ENCODE peak calls at places on chromosomes 2 and 18, in seven cellular contexts. M is Caco-2, P is LNCaP clone FGC, D is amniotic epithelial cell, S is small intestine, V is GM23248, E is AG04450. C is an unnamed sample.

GRCh38 chr18:80112623-80113248 is 3.7 kb downstream of the ADNP2 start:
- DNase-seq in S (no peak), M (no peak), P (no peak), E (no peak), D (peak; percentile 37), V (no peak), C (no peak)

GRCh38 chr18:44818148-44818547 is 137.5 kb downstream of the SETBP1 start:
- DNase-seq in P (no peak), M (no peak), S (no peak), E (no peak), D (no peak), V (no peak), C (no peak)

GRCh38 chr2:18244840-18245239 is 315.6 kb downstream of the RDH14 start:
- DNase-seq in S (no peak), V (no peak), D (no peak), P (no peak), M (no peak), E (no peak), C (no peak)

GRCh38 chr2:149991576-149991975 is 404.0 kb upstream of the MMADHC start:
- DNase-seq in V (peak; percentile 20), P (peak; percentile 36), E (no peak), S (no peak), M (no peak), D (peak; percentile 29), C (peak; percentile 4)

GRCh38 chr2:36376319-36376765 is 20.8 kb downstream of the CRIM1 start:
- DNase-seq in V (peak; percentile 50), M (no peak), D (no peak), E (no peak), P (no peak), S (peak; percentile 78), C (peak; percentile 81)

GRCh38 chr2:146986161-146986560 is 858.7 kb upstream of the ACVR2A start:
- DNase-seq in D (peak; percentile 77), E (no peak), M (no peak), P (no peak), S (no peak), V (peak; percentile 68), C (no peak)

GRCh38 chr2:232534940-232535735 is 4.4 kb upstream of the CHRNG start:
- DNase-seq in M (no peak), V (no peak), P (no peak), E (no peak), D (no peak), S (no peak), C (no peak)

GRCh38 chr2:23697256-23697655 is 229.7 kb downstream of the ATAD2B start:
- DNase-seq in P (no peak), V (no peak), E (no peak), S (no peak), D (no peak), M (no peak), C (no peak)

GRCh38 chr18:12317664-12318333 is 9.8 kb downstream of the TUBB6 start:
- DNase-seq in E (no peak), P (no peak), V (peak; percentile 84), S (no peak), D (peak; percentile 56), M (no peak), C (no peak)

GRCh38 chr2:48126180-48126579 is 219.9 kb upstream of the FBXO11 start:
- DNase-seq in D (peak; percentile 98), S (no peak), E (no peak), M (no peak), P (no peak), V (peak; percentile 66), C (no peak)

GRCh38 chr2:68196120-68196716 is 38.5 kb downstream of the PNO1 start:
- DNase-seq in E (no peak), P (no peak), S (peak; percentile 61), M (peak; percentile 34), D (peak; percentile 49), V (peak; percentile 68), C (peak; percentile 16)

GRCh38 chr2:112253261-112253807 is 1.5 kb downstream of the ZC3H8 start:
- DNase-seq in M (no peak), V (peak; percentile 30), P (no peak), D (no peak), S (no peak), E (no peak), C (no peak)

GRCh38 chr2:65435625-65436168 is 3.3 kb upstream of the SPRED2 start:
- DNase-seq in M (peak; percentile 95), V (peak; percentile 93), P (no peak), D (peak; percentile 81), E (peak; percentile 74), S (peak; percentile 58), C (peak; percentile 88)

GRCh38 chr2:240364961-240365775 is 70.3 kb upstream of the GPC1 start:
- DNase-seq in E (no peak), M (no peak), D (no peak), V (no peak), P (no peak), S (no peak), C (no peak)

GRCh38 chr2:239303711-239304532 is 96.9 kb downstream of the HDAC4 start:
- DNase-seq in D (no peak), E (no peak), S (peak; percentile 89), P (peak; percentile 68), M (peak; percentile 26), V (no peak), C (no peak)

GRCh38 chr2:60806595-60806987 is 50.5 kb downstream of the PAPOLG start:
- DNase-seq in P (no peak), M (no peak), D (no peak), E (no peak), S (no peak), V (no peak), C (no peak)

GRCh38 chr2:18885457-18885856 is 296.1 kb upstream of the NT5C1B start:
- DNase-seq in V (no peak), M (no peak), D (no peak), E (no peak), P (no peak), S (no peak), C (no peak)

GRCh38 chr2:71226391-71226964 is 425 bp downstream of the PAIP2B start:
- DNase-seq in M (peak; percentile 50), V (peak; percentile 18), S (peak; percentile 13), D (no peak), P (no peak), E (no peak), C (peak; percentile 32)

GRCh38 chr2:203730076-203730729 is 23.8 kb downstream of the CD28 start:
- DNase-seq in V (peak; percentile 42), M (no peak), P (no peak), S (no peak), D (peak; percentile 36), E (peak; percentile 21), C (no peak)

GRCh38 chr2:95052301-95052700 is 26.8 kb downstream of the MAL start:
- DNase-seq in D (no peak), P (no peak), S (no peak), E (no peak), V (no peak), M (no peak), C (no peak)

GRCh38 chr18:11689972-11690570 is 1.0 kb downstream of the GNAL start:
- DNase-seq in E (no peak), D (peak; percentile 29), V (peak; percentile 20), M (no peak), S (no peak), P (no peak), C (peak; percentile 19)

GRCh38 chr2:205686231-205687017 is 4.1 kb downstream of the NRP2 start:
- DNase-seq in P (no peak), E (no peak), V (peak; percentile 57), D (no peak), M (no peak), S (no peak), C (no peak)

GRCh38 chr2:146940016-146940685 is 904.7 kb upstream of the ACVR2A start:
- DNase-seq in M (no peak), E (no peak), D (peak; percentile 84), P (no peak), V (peak; percentile 42), S (no peak), C (no peak)

GRCh38 chr18:10313016-10313342 is 141.5 kb upstream of the APCDD1 start:
- DNase-seq in D (no peak), E (no peak), S (no peak), P (no peak), M (no peak), V (no peak), C (no peak)

GRCh38 chr2:169294001-169294675 is 68.2 kb downstream of the LRP2 start:
- DNase-seq in E (no peak), V (no peak), S (no peak), M (no peak), D (no peak), P (no peak), C (no peak)